ENCODE peak calls at places on chromosomes 16 and 17, in five cellular contexts. H, R, U, Z and X are unnamed samples.
A peak's percentile ranks its signal among the peaks of the same experiment; 100 is the strongest.

GRCh38 chr17:65278050-65278819 is 141.1 kb downstream of the RGS9 start:
- DNase-seq in H (peak; percentile 21), R (peak; percentile 55), U (no peak), Z (peak; percentile 22), X (no peak)

GRCh38 chr17:73929860-73930430 is 273.5 kb upstream of the RPL38 start:
- DNase-seq in H (no peak), R (no peak), U (no peak), Z (no peak), X (no peak)

GRCh38 chr16:8594149-8594666 is 3.9 kb upstream of the TMEM114 start:
- DNase-seq in H (no peak), R (no peak), U (no peak), Z (no peak), X (no peak)

GRCh38 chr16:62190426-62190825 is 154.2 kb upstream of the CDH8 start:
- DNase-seq in H (no peak), R (no peak), U (no peak), Z (no peak), X (no peak)

GRCh38 chr17:31488982-31489294 is 97.5 kb downstream of the RAB11FIP4 start:
- DNase-seq in H (no peak), R (no peak), U (no peak), Z (no peak), X (no peak)

GRCh38 chr17:74454197-74455024 is 12.0 kb upstream of the CD300A start:
- DNase-seq in H (no peak), R (peak; percentile 84), U (peak; percentile 96), Z (peak; percentile 83), X (peak; percentile 95)

GRCh38 chr17:3777366-3777765 is 23.6 kb downstream of the ITGAE start:
- DNase-seq in H (no peak), R (no peak), U (no peak), Z (no peak), X (no peak)

GRCh38 chr16:11585460-11586374 is 1.0 kb downstream of the LITAF start:
- DNase-seq in H (no peak), R (no peak), U (peak; percentile 80), Z (no peak), X (no peak)

GRCh38 chr17:32206816-32207215 is 58.8 kb upstream of the RHBDL3 start:
- DNase-seq in H (no peak), R (no peak), U (no peak), Z (no peak), X (no peak)

GRCh38 chr17:12422632-12423031 is 243.1 kb upstream of the MYOCD start:
- DNase-seq in H (no peak), R (no peak), U (peak; percentile 79), Z (no peak), X (peak; percentile 90)

GRCh38 chr17:35083071-35083470 is 19.6 kb upstream of the RFFL start:
- DNase-seq in H (no peak), R (no peak), U (no peak), Z (no peak), X (no peak)

GRCh38 chr17:55437165-55437605 is 15.6 kb upstream of the MMD start:
- DNase-seq in H (peak; percentile 58), R (no peak), U (no peak), Z (no peak), X (no peak)

GRCh38 chr16:11914759-11915643 is 755 bp downstream of the GSPT1 start:
- DNase-seq in H (no peak), R (no peak), U (peak; percentile 83), Z (peak; percentile 48), X (peak; percentile 70)

GRCh38 chr17:76208120-76208519 is 32.2 kb downstream of the RNF157 start:
- DNase-seq in H (no peak), R (no peak), U (no peak), Z (no peak), X (no peak)

GRCh38 chr16:79278506-79278905 is 322.0 kb downstream of the MAF start:
- DNase-seq in H (no peak), R (no peak), U (no peak), Z (peak; percentile 49), X (no peak)

GRCh38 chr17:304461-304860 is 48.1 kb downstream of the RPH3AL start:
- DNase-seq in H (no peak), R (no peak), U (no peak), Z (no peak), X (no peak)

GRCh38 chr16:87966685-87967185 is 15.5 kb downstream of the BANP start:
- DNase-seq in H (no peak), R (no peak), U (peak; percentile 84), Z (no peak), X (peak; percentile 73)

GRCh38 chr16:67685388-67686112 is 18.9 kb downstream of the C16orf86 start:
- DNase-seq in H (no peak), R (no peak), U (no peak), Z (no peak), X (peak; percentile 54)

GRCh38 chr17:56679148-56679766 is 85.8 kb downstream of the NOG start:
- DNase-seq in H (no peak), R (peak; percentile 51), U (no peak), Z (peak; percentile 8), X (no peak)

GRCh38 chr17:57372156-57372555 is 115.8 kb downstream of the MSI2 start:
- DNase-seq in H (no peak), R (no peak), U (no peak), Z (no peak), X (no peak)

GRCh38 chr17:81241648-81242420 is 2.7 kb downstream of the NDUFAF8 start:
- DNase-seq in H (peak; percentile 71), R (no peak), U (peak; percentile 88), Z (peak; percentile 83), X (no peak)

GRCh38 chr16:65249768-65250167 is 127.9 kb upstream of the CDH11 start:
- DNase-seq in H (no peak), R (no peak), U (peak; percentile 79), Z (no peak), X (peak; percentile 66)

GRCh38 chr17:50893183-50893993 is 27.2 kb upstream of the TOB1 start:
- DNase-seq in H (no peak), R (no peak), U (no peak), Z (no peak), X (peak; percentile 92)

GRCh38 chr16:3490911-3491629 is 4.2 kb downstream of the C16orf90 start:
- DNase-seq in H (no peak), R (peak; percentile 69), U (peak; percentile 69), Z (no peak), X (no peak)

GRCh38 chr17:3335876-3336275 is 37.7 kb upstream of the OR3A1 start:
- DNase-seq in H (no peak), R (no peak), U (no peak), Z (no peak), X (no peak)

GRCh38 chr17:1956134-1956533 is 69.0 kb downstream of the RTN4RL1 start:
- DNase-seq in H (no peak), R (no peak), U (no peak), Z (no peak), X (no peak)

GRCh38 chr16:69851491-69852240 is 89.5 kb downstream of the WWP2 start:
- DNase-seq in H (no peak), R (no peak), U (no peak), Z (no peak), X (no peak)

GRCh38 chr16:23182206-23182674 is 305 bp upstream of the SCNN1G start:
- DNase-seq in H (peak; percentile 93), R (peak; percentile 73), U (peak; percentile 92), Z (peak; percentile 81), X (peak; percentile 80)

GRCh38 chr17:4892499-4893221 is 6.7 kb upstream of the C17orf107 start:
- DNase-seq in H (no peak), R (no peak), U (no peak), Z (no peak), X (no peak)

GRCh38 chr16:7366041-7366440 is 33.4 kb downstream of the RBFOX1 start:
- DNase-seq in H (no peak), R (no peak), U (no peak), Z (no peak), X (no peak)

GRCh38 chr16:87956771-87957279 is 5.6 kb downstream of the BANP start:
- DNase-seq in H (peak; percentile 40), R (no peak), U (no peak), Z (peak; percentile 58), X (no peak)

GRCh38 chr17:51643702-51644490 is 383.6 kb downstream of the UTP18 start:
- DNase-seq in H (no peak), R (no peak), U (no peak), Z (no peak), X (no peak)

GRCh38 chr17:74840989-74841666 is 18.6 kb downstream of the GRIN2C start:
- DNase-seq in H (no peak), R (no peak), U (no peak), Z (no peak), X (peak; percentile 85)

GRCh38 chr16:15891508-15891907 is 3.1 kb upstream of the CEP20 start:
- DNase-seq in H (no peak), R (no peak), U (no peak), Z (no peak), X (no peak)